ENCODE peak calls at places on chromosomes 16 and 17, in eight cellular contexts. Q is fibroblast of mammary gland, A is AG09309, S is T-cell, T is mesendoderm, V is WTC11, J is AG08395, Z is LoVo. F is an unnamed sample.
A peak's percentile ranks its signal among the peaks of the same experiment; 100 is the strongest.

GRCh38 chr16:25066426-25066746 is 45.2 kb upstream of the LCMT1 start:
- DNase-seq in S (no peak), Z (no peak), Q (no peak), J (no peak), A (no peak), T (no peak), V (no peak), F (no peak)

GRCh38 chr17:6327007-6327406 is 107.9 kb downstream of the AIPL1 start:
- DNase-seq in S (no peak), A (no peak), J (no peak), V (peak; percentile 37), Q (no peak), T (peak; percentile 46), Z (no peak), F (no peak)

GRCh38 chr16:87166934-87167333 is 150.3 kb downstream of the C16orf95 start:
- DNase-seq in V (no peak), Q (no peak), Z (no peak), A (no peak), S (no peak), J (no peak), T (no peak), F (no peak)

GRCh38 chr16:12271006-12271405 is 294.5 kb downstream of the SNX29 start:
- DNase-seq in Z (no peak), S (no peak), V (peak; percentile 62), J (peak; percentile 55), A (no peak), T (peak; percentile 79), Q (peak; percentile 20), F (peak; percentile 59)

GRCh38 chr16:70770968-70771552 is 29.9 kb downstream of the VAC14 start:
- DNase-seq in Z (peak; percentile 23), J (peak; percentile 71), V (peak; percentile 86), T (peak; percentile 67), A (no peak), S (peak; percentile 32), Q (peak; percentile 58), F (peak; percentile 75)

GRCh38 chr17:66737524-66737923 is 97.4 kb upstream of the CACNG5 start:
- DNase-seq in V (peak; percentile 54), Z (no peak), A (peak; percentile 47), J (peak; percentile 75), S (no peak), Q (peak; percentile 56), T (peak; percentile 79), F (no peak)

GRCh38 chr16:56269276-56269675 is 78.0 kb downstream of the GNAO1 start:
- DNase-seq in A (no peak), T (no peak), Q (no peak), V (no peak), Z (no peak), S (no peak), J (no peak), F (no peak)

GRCh38 chr17:39979865-39980401 is 674 bp upstream of the PSMD3 start:
- DNase-seq in T (peak; percentile 66), J (no peak), A (no peak), Z (peak; percentile 53), V (peak; percentile 31), Q (peak; percentile 15), S (no peak), F (peak; percentile 64)

GRCh38 chr16:84922351-84923135 is 88.8 kb downstream of the ZDHHC7 start:
- DNase-seq in A (no peak), V (no peak), T (no peak), Q (no peak), S (no peak), Z (no peak), J (peak; percentile 31), F (no peak)

GRCh38 chr17:8900207-8900606 is 32.7 kb upstream of the PIK3R6 start:
- DNase-seq in J (no peak), Q (no peak), A (no peak), T (no peak), Z (no peak), S (no peak), V (no peak), F (no peak)

F was measured in ELR.